ENCODE peak calls at places on chromosomes 1 and 21, in seven cellular contexts. N is AG08395; E is A172; I is CD8-positive, alpha-beta memory T cell; D is PC-9; F is colonic mucosa; T is naive thymus-derived CD4-positive, alpha-beta T cell. K is an unnamed sample.

GRCh38 chr1:34794001-34794789 is 1.4 kb downstream of the GJA4 start:
- DNase-seq in N (no peak), E (no peak), I (no peak), D (no peak), F (no peak), T (no peak), K (no peak)

GRCh38 chr1:3060601-3061551 is 8.1 kb upstream of the PRDM16 start:
- DNase-seq in N (peak; percentile 42), E (peak; percentile 38), I (no peak), D (no peak), F (no peak), T (no peak), K (peak; percentile 9)

GRCh38 chr1:238029126-238029525 is 138.4 kb upstream of the ZP4 start:
- DNase-seq in N (no peak), E (no peak), I (no peak), D (no peak), F (no peak), T (no peak), K (no peak)

GRCh38 chr1:161973924-161974845 is 49.5 kb downstream of the OLFML2B start:
- DNase-seq in N (peak; percentile 20), E (no peak), I (no peak), D (no peak), F (no peak), T (no peak), K (no peak)

GRCh38 chr1:2587071-2587859 is 688 bp downstream of the PRXL2B start:
- DNase-seq in N (peak; percentile 40), E (no peak), I (no peak), D (no peak), F (peak; percentile 53), T (peak; percentile 53), K (peak; percentile 50)

GRCh38 chr21:33839167-33839716 is 76.4 kb downstream of the ATP5PO start:
- DNase-seq in N (no peak), E (no peak), I (no peak), D (no peak), F (no peak), T (no peak), K (no peak)

GRCh38 chr1:53321366-53321765 is 6.5 kb downstream of the LRP8 start:
- DNase-seq in N (no peak), E (no peak), I (no peak), D (no peak), F (no peak), T (no peak), K (peak; percentile 14)

GRCh38 chr1:244599937-244600350 is 53.0 kb upstream of the DESI2 start:
- DNase-seq in N (peak; percentile 91), E (peak; percentile 96), I (no peak), D (peak; percentile 43), F (no peak), T (no peak), K (peak; percentile 95)

GRCh38 chr1:8020032-8020431 is 6.1 kb downstream of the ERRFI1 start:
- DNase-seq in N (no peak), E (peak; percentile 74), I (no peak), D (peak; percentile 74), F (peak; percentile 52), T (no peak), K (peak; percentile 81)

GRCh38 chr1:35580949-35581388 is 7.9 kb downstream of the TFAP2E start:
- DNase-seq in N (no peak), E (no peak), I (no peak), D (no peak), F (no peak), T (no peak), K (no peak)

GRCh38 chr1:24996983-24997893 is 67.2 kb upstream of the RUNX3 start:
- DNase-seq in N (no peak), E (no peak), I (peak; percentile 35), D (no peak), F (no peak), T (no peak), K (no peak)

GRCh38 chr1:217907504-217907903 is 276.4 kb downstream of the SPATA17 start:
- DNase-seq in N (no peak), E (peak; percentile 68), I (no peak), D (no peak), F (no peak), T (no peak), K (no peak)

GRCh38 chr21:28207776-28208175 is 784.9 kb downstream of the LTN1 start:
- DNase-seq in N (peak; percentile 78), E (no peak), I (no peak), D (no peak), F (no peak), T (no peak), K (no peak)

GRCh38 chr1:38589036-38589435 is 270.5 kb downstream of the RRAGC start:
- DNase-seq in N (no peak), E (peak; percentile 1), I (no peak), D (no peak), F (no peak), T (no peak), K (no peak)

GRCh38 chr1:63635681-63636080 is 42.5 kb downstream of the PGM1 start:
- DNase-seq in N (peak; percentile 75), E (no peak), I (no peak), D (no peak), F (no peak), T (no peak), K (no peak)

GRCh38 chr1:5933676-5934057 is 58.6 kb downstream of the NPHP4 start:
- DNase-seq in N (peak; percentile 25), E (no peak), I (no peak), D (no peak), F (no peak), T (no peak), K (no peak)

GRCh38 chr1:18581420-18581880 is 49.2 kb upstream of the PAX7 start:
- DNase-seq in N (peak; percentile 33), E (peak; percentile 6), I (no peak), D (peak; percentile 45), F (peak; percentile 35), T (peak; percentile 12), K (peak; percentile 49)

GRCh38 chr1:115771094-115771846 is 2.8 kb upstream of the CASQ2 start:
- DNase-seq in N (no peak), E (no peak), I (no peak), D (no peak), F (no peak), T (no peak), K (peak; percentile 1)

GRCh38 chr1:89727517-89728312 is 93.1 kb upstream of the LRRC8D start:
- DNase-seq in N (no peak), E (no peak), I (no peak), D (no peak), F (no peak), T (no peak), K (peak; percentile 43)

GRCh38 chr1:181043025-181043880 is 9.5 kb downstream of the MR1 start:
- DNase-seq in N (no peak), E (no peak), I (no peak), D (no peak), F (peak; percentile 82), T (no peak), K (no peak)

GRCh38 chr1:6127587-6128163 is 52.4 kb downstream of the CHD5 start:
- DNase-seq in N (peak; percentile 82), E (no peak), I (peak; percentile 57), D (peak; percentile 81), F (peak; percentile 93), T (peak; percentile 69), K (peak; percentile 73)

GRCh38 chr1:53379662-53380002 is 51.8 kb upstream of the LRP8 start:
- DNase-seq in N (no peak), E (no peak), I (no peak), D (no peak), F (no peak), T (no peak), K (no peak)

GRCh38 chr1:12143631-12144155 is 23.1 kb upstream of the TNFRSF1B start:
- DNase-seq in N (peak; percentile 97), E (peak; percentile 90), I (no peak), D (peak; percentile 72), F (peak; percentile 82), T (no peak), K (peak; percentile 85)

GRCh38 chr1:91730781-91731732 is 154.9 kb downstream of the TGFBR3 start:
- DNase-seq in N (no peak), E (peak; percentile 22), I (peak; percentile 15), D (peak; percentile 11), F (no peak), T (no peak), K (peak; percentile 33)

GRCh38 chr1:220956861-220957605 is 77.8 kb downstream of the HLX start:
- DNase-seq in N (peak; percentile 80), E (peak; percentile 58), I (no peak), D (no peak), F (no peak), T (no peak), K (no peak)

GRCh38 chr1:85617582-85618237 is 37.1 kb downstream of the CCN1 start:
- DNase-seq in N (peak; percentile 74), E (no peak), I (no peak), D (no peak), F (no peak), T (no peak), K (no peak)

GRCh38 chr1:38527373-38527966 is 332.1 kb downstream of the RRAGC start:
- DNase-seq in N (no peak), E (peak; percentile 5), I (no peak), D (peak; percentile 18), F (peak; percentile 22), T (peak; percentile 29), K (no peak)

GRCh38 chr21:44526096-44526997 is 13.6 kb downstream of the KRTAP10-1 start:
- DNase-seq in N (no peak), E (no peak), I (no peak), D (no peak), F (no peak), T (no peak), K (no peak)

GRCh38 chr1:44642925-44643324 is 31.4 kb downstream of the TMEM53 start:
- DNase-seq in N (no peak), E (no peak), I (no peak), D (no peak), F (no peak), T (no peak), K (no peak)

GRCh38 chr1:53627031-53627430 is 111.9 kb downstream of the GLIS1 start:
- DNase-seq in N (no peak), E (no peak), I (no peak), D (no peak), F (no peak), T (no peak), K (no peak)

K was measured in dermis blood vessel endothelial cell.